ENCODE peak calls at places on chromosomes 11 and 22, in six cellular contexts. One of them, this sample, is unnamed.

GRCh38 chr22:39343259-39344045 is 6.3 kb upstream of the SYNGR1 start:
- DNase-seq in NCI-H460: peak
- DNase-seq in A549: peak
- DNase-seq in HTR-8/SVneo: peak
- DNase-seq in upper lobe of right lung: peak
- DNase-seq in iPS DF 19.7: peak
- DNase-seq in this sample: no peak

GRCh38 chr22:46881373-46882118 is 119.1 kb downstream of the TBC1D22A start:
- DNase-seq in NCI-H460: no peak
- DNase-seq in A549: no peak
- DNase-seq in HTR-8/SVneo: peak
- DNase-seq in upper lobe of right lung: no peak
- DNase-seq in iPS DF 19.7: no peak
- DNase-seq in this sample: no peak

GRCh38 chr11:44632466-44633123 is 67.1 kb downstream of the CD82 start:
- DNase-seq in NCI-H460: peak
- DNase-seq in A549: peak
- DNase-seq in HTR-8/SVneo: no peak
- DNase-seq in upper lobe of right lung: peak
- DNase-seq in iPS DF 19.7: no peak
- DNase-seq in this sample: no peak

GRCh38 chr11:27356624-27357222 is 6.3 kb downstream of the CCDC34 start:
- DNase-seq in NCI-H460: no peak
- DNase-seq in A549: no peak
- DNase-seq in HTR-8/SVneo: no peak
- DNase-seq in upper lobe of right lung: no peak
- DNase-seq in iPS DF 19.7: no peak
- DNase-seq in this sample: no peak

GRCh38 chr11:62713343-62713742 is 5.9 kb downstream of the GNG3 start:
- DNase-seq in NCI-H460: no peak
- DNase-seq in A549: peak
- DNase-seq in HTR-8/SVneo: no peak
- DNase-seq in upper lobe of right lung: no peak
- DNase-seq in iPS DF 19.7: no peak
- DNase-seq in this sample: no peak

GRCh38 chr11:11740081-11740702 is 101.6 kb upstream of the USP47 start:
- DNase-seq in NCI-H460: no peak
- DNase-seq in A549: no peak
- DNase-seq in HTR-8/SVneo: no peak
- DNase-seq in upper lobe of right lung: no peak
- DNase-seq in iPS DF 19.7: no peak
- DNase-seq in this sample: no peak

GRCh38 chr11:12764187-12764914 is 90.1 kb downstream of the TEAD1 start:
- DNase-seq in NCI-H460: no peak
- DNase-seq in A549: no peak
- DNase-seq in HTR-8/SVneo: no peak
- DNase-seq in upper lobe of right lung: no peak
- DNase-seq in iPS DF 19.7: no peak
- DNase-seq in this sample: no peak

GRCh38 chr11:17745032-17745772 is 10.6 kb downstream of the KCNC1 start:
- DNase-seq in NCI-H460: no peak
- DNase-seq in A549: no peak
- DNase-seq in HTR-8/SVneo: no peak
- DNase-seq in upper lobe of right lung: peak
- DNase-seq in iPS DF 19.7: no peak
- DNase-seq in this sample: no peak

GRCh38 chr11:2589538-2589934 is 110.3 kb downstream of the KCNQ1OT1 start:
- DNase-seq in NCI-H460: no peak
- DNase-seq in A549: no peak
- DNase-seq in HTR-8/SVneo: no peak
- DNase-seq in upper lobe of right lung: peak
- DNase-seq in iPS DF 19.7: no peak
- DNase-seq in this sample: no peak

GRCh38 chr11:74671520-74672196 is 59.6 kb downstream of the CHRDL2 start:
- DNase-seq in NCI-H460: no peak
- DNase-seq in A549: peak
- DNase-seq in HTR-8/SVneo: peak
- DNase-seq in upper lobe of right lung: no peak
- DNase-seq in iPS DF 19.7: no peak
- DNase-seq in this sample: no peak

GRCh38 chr11:107496011-107496410 is 38.4 kb upstream of the CWF19L2 start:
- DNase-seq in NCI-H460: no peak
- DNase-seq in A549: no peak
- DNase-seq in HTR-8/SVneo: no peak
- DNase-seq in upper lobe of right lung: no peak
- DNase-seq in iPS DF 19.7: no peak
- DNase-seq in this sample: peak

GRCh38 chr11:43830928-43831440 is 49.6 kb upstream of the ALKBH3 start:
- DNase-seq in NCI-H460: peak
- DNase-seq in A549: peak
- DNase-seq in HTR-8/SVneo: peak
- DNase-seq in upper lobe of right lung: no peak
- DNase-seq in iPS DF 19.7: no peak
- DNase-seq in this sample: peak

GRCh38 chr11:94820480-94820879 is 52.3 kb downstream of the AMOTL1 start:
- DNase-seq in NCI-H460: no peak
- DNase-seq in A549: no peak
- DNase-seq in HTR-8/SVneo: no peak
- DNase-seq in upper lobe of right lung: no peak
- DNase-seq in iPS DF 19.7: no peak
- DNase-seq in this sample: no peak

GRCh38 chr11:132586801-132587200 is 945.5 kb downstream of the OPCML start:
- DNase-seq in NCI-H460: no peak
- DNase-seq in A549: no peak
- DNase-seq in HTR-8/SVneo: no peak
- DNase-seq in upper lobe of right lung: no peak
- DNase-seq in iPS DF 19.7: no peak
- DNase-seq in this sample: no peak

GRCh38 chr22:39938509-39938908 is 21.7 kb upstream of the TMA7B start:
- DNase-seq in NCI-H460: no peak
- DNase-seq in A549: no peak
- DNase-seq in HTR-8/SVneo: no peak
- DNase-seq in upper lobe of right lung: no peak
- DNase-seq in iPS DF 19.7: no peak
- DNase-seq in this sample: no peak

GRCh38 chr11:65445604-65446445 is 23.2 kb downstream of the NEAT1 start:
- DNase-seq in NCI-H460: no peak
- DNase-seq in A549: no peak
- DNase-seq in HTR-8/SVneo: no peak
- DNase-seq in upper lobe of right lung: no peak
- DNase-seq in iPS DF 19.7: no peak
- DNase-seq in this sample: no peak

GRCh38 chr11:34512810-34513673 is 552 bp downstream of the ELF5 start:
- DNase-seq in NCI-H460: peak
- DNase-seq in A549: peak
- DNase-seq in HTR-8/SVneo: peak
- DNase-seq in upper lobe of right lung: peak
- DNase-seq in iPS DF 19.7: peak
- DNase-seq in this sample: peak

GRCh38 chr11:18853086-18853720 is 61.6 kb upstream of the PTPN5 start:
- DNase-seq in NCI-H460: peak
- DNase-seq in A549: peak
- DNase-seq in HTR-8/SVneo: peak
- DNase-seq in upper lobe of right lung: no peak
- DNase-seq in iPS DF 19.7: peak
- DNase-seq in this sample: no peak

GRCh38 chr11:32358729-32359128 is 76.6 kb downstream of the WT1 start:
- DNase-seq in NCI-H460: no peak
- DNase-seq in A549: no peak
- DNase-seq in HTR-8/SVneo: no peak
- DNase-seq in upper lobe of right lung: no peak
- DNase-seq in iPS DF 19.7: no peak
- DNase-seq in this sample: no peak

GRCh38 chr11:69158301-69159152 is 2.8 kb downstream of the SMIM38 start:
- DNase-seq in NCI-H460: no peak
- DNase-seq in A549: no peak
- DNase-seq in HTR-8/SVneo: no peak
- DNase-seq in upper lobe of right lung: peak
- DNase-seq in iPS DF 19.7: no peak
- DNase-seq in this sample: no peak

GRCh38 chr11:84626256-84626655 is 1000.9 kb downstream of the DLG2 start:
- DNase-seq in NCI-H460: no peak
- DNase-seq in A549: no peak
- DNase-seq in HTR-8/SVneo: no peak
- DNase-seq in upper lobe of right lung: no peak
- DNase-seq in iPS DF 19.7: no peak
- DNase-seq in this sample: no peak

GRCh38 chr11:45658292-45658991 is 7.0 kb downstream of the CHST1 start:
- DNase-seq in NCI-H460: no peak
- DNase-seq in A549: no peak
- DNase-seq in HTR-8/SVneo: peak
- DNase-seq in upper lobe of right lung: peak
- DNase-seq in iPS DF 19.7: no peak
- DNase-seq in this sample: no peak

GRCh38 chr22:37564111-37564711 is 3.9 kb downstream of the CDC42EP1 start:
- DNase-seq in NCI-H460: no peak
- DNase-seq in A549: no peak
- DNase-seq in HTR-8/SVneo: no peak
- DNase-seq in upper lobe of right lung: no peak
- DNase-seq in iPS DF 19.7: no peak
- DNase-seq in this sample: no peak

GRCh38 chr11:127528297-127528696 is 527.7 kb upstream of the KIRREL3 start:
- DNase-seq in NCI-H460: no peak
- DNase-seq in A549: no peak
- DNase-seq in HTR-8/SVneo: no peak
- DNase-seq in upper lobe of right lung: no peak
- DNase-seq in iPS DF 19.7: no peak
- DNase-seq in this sample: no peak

GRCh38 chr11:17314232-17314547 is 37.4 kb upstream of the NCR3LG1 start:
- DNase-seq in NCI-H460: no peak
- DNase-seq in A549: no peak
- DNase-seq in HTR-8/SVneo: peak
- DNase-seq in upper lobe of right lung: no peak
- DNase-seq in iPS DF 19.7: no peak
- DNase-seq in this sample: peak

GRCh38 chr22:40107244-40107643 is 70.5 kb upstream of the TNRC6B start:
- DNase-seq in NCI-H460: no peak
- DNase-seq in A549: no peak
- DNase-seq in HTR-8/SVneo: no peak
- DNase-seq in upper lobe of right lung: no peak
- DNase-seq in iPS DF 19.7: no peak
- DNase-seq in this sample: no peak

GRCh38 chr11:76265771-76266241 is 59.5 kb upstream of the WNT11 start:
- DNase-seq in NCI-H460: no peak
- DNase-seq in A549: no peak
- DNase-seq in HTR-8/SVneo: no peak
- DNase-seq in upper lobe of right lung: no peak
- DNase-seq in iPS DF 19.7: no peak
- DNase-seq in this sample: no peak

GRCh38 chr22:37331034-37331428 is 48.7 kb downstream of the CYTH4 start:
- DNase-seq in NCI-H460: no peak
- DNase-seq in A549: no peak
- DNase-seq in HTR-8/SVneo: no peak
- DNase-seq in upper lobe of right lung: no peak
- DNase-seq in iPS DF 19.7: no peak
- DNase-seq in this sample: no peak